ENCODE peak calls at places on chromosomes 13 and 19, in six cellular contexts. One of them, this sample, is unnamed.

GRCh38 chr19:49502866-49503581 is 6.8 kb downstream of the RPS11 start:
- DNase-seq in GM12891: no peak
- DNase-seq in K562: no peak
- DNase-seq in HepG2: peak
- DNase-seq in GM12878: no peak
- DNase-seq in H1: no peak
- DNase-seq in this sample: no peak

GRCh38 chr19:4678881-4679379 is 8.8 kb upstream of the MYDGF start:
- DNase-seq in H1: peak
- DNase-seq in GM12891: no peak
- DNase-seq in HepG2: no peak
- DNase-seq in GM12878: no peak
- DNase-seq in K562: peak
- DNase-seq in this sample: no peak

GRCh38 chr19:1156305-1156801 is 17.7 kb downstream of the SBNO2 start:
- DNase-seq in GM12891: no peak
- DNase-seq in H1: no peak
- DNase-seq in HepG2: no peak
- DNase-seq in GM12878: no peak
- DNase-seq in K562: no peak
- DNase-seq in this sample: no peak

GRCh38 chr19:53621885-53622710 is 9.7 kb upstream of the DPRX start:
- DNase-seq in HepG2: peak
- DNase-seq in K562: no peak
- DNase-seq in GM12891: no peak
- DNase-seq in GM12878: no peak
- DNase-seq in H1: no peak
- DNase-seq in this sample: no peak

GRCh38 chr19:35774274-35775045 is 904 bp upstream of the ARHGAP33 start:
- DNase-seq in H1: no peak
- DNase-seq in GM12878: no peak
- DNase-seq in GM12891: no peak
- DNase-seq in HepG2: no peak
- DNase-seq in K562: no peak
- DNase-seq in this sample: no peak

GRCh38 chr13:28983661-28984060 is 163.5 kb downstream of the MTUS2 start:
- DNase-seq in GM12891: no peak
- DNase-seq in K562: no peak
- DNase-seq in HepG2: no peak
- DNase-seq in H1: no peak
- DNase-seq in GM12878: no peak
- DNase-seq in this sample: no peak

GRCh38 chr19:55080915-55081772 is 5.5 kb downstream of the EPS8L1 start:
- DNase-seq in K562: peak
- DNase-seq in HepG2: peak
- DNase-seq in GM12878: peak
- DNase-seq in H1: peak
- DNase-seq in GM12891: peak
- DNase-seq in this sample: peak

GRCh38 chr19:38559428-38560401 is 58.0 kb downstream of the MAP4K1 start:
- DNase-seq in GM12878: peak
- DNase-seq in H1: no peak
- DNase-seq in GM12891: peak
- DNase-seq in K562: no peak
- DNase-seq in HepG2: no peak
- DNase-seq in this sample: no peak

GRCh38 chr13:68523838-68524424 is 1293.8 kb upstream of the PCDH9 start:
- DNase-seq in GM12891: no peak
- DNase-seq in H1: no peak
- DNase-seq in K562: no peak
- DNase-seq in HepG2: no peak
- DNase-seq in GM12878: no peak
- DNase-seq in this sample: no peak

GRCh38 chr19:42248270-42249148 is 6.1 kb upstream of the GSK3A start:
- DNase-seq in H1: no peak
- DNase-seq in HepG2: no peak
- DNase-seq in K562: no peak
- DNase-seq in GM12878: no peak
- DNase-seq in GM12891: no peak
- DNase-seq in this sample: no peak

GRCh38 chr19:45160870-45161714 is at the start of gene NKPD1:
- DNase-seq in GM12891: no peak
- DNase-seq in H1: no peak
- DNase-seq in HepG2: no peak
- DNase-seq in K562: no peak
- DNase-seq in GM12878: no peak
- DNase-seq in this sample: no peak

GRCh38 chr19:50896591-50897190 is 14.5 kb downstream of the KLK4 start:
- DNase-seq in H1: no peak
- DNase-seq in K562: peak
- DNase-seq in GM12878: peak
- DNase-seq in HepG2: peak
- DNase-seq in GM12891: peak
- DNase-seq in this sample: peak

GRCh38 chr13:50598338-50598737 is 245.2 kb downstream of the DLEU7 start:
- DNase-seq in K562: no peak
- DNase-seq in GM12891: no peak
- DNase-seq in H1: no peak
- DNase-seq in HepG2: peak
- DNase-seq in GM12878: peak
- DNase-seq in this sample: no peak

GRCh38 chr13:60577761-60578160 is 180.7 kb downstream of the TDRD3 start:
- DNase-seq in HepG2: no peak
- DNase-seq in GM12878: no peak
- DNase-seq in GM12891: no peak
- DNase-seq in K562: no peak
- DNase-seq in H1: no peak
- DNase-seq in this sample: no peak

GRCh38 chr19:9857920-9858746 is 23.0 kb downstream of the PIN1 start:
- DNase-seq in GM12878: no peak
- DNase-seq in GM12891: peak
- DNase-seq in H1: no peak
- DNase-seq in HepG2: no peak
- DNase-seq in K562: no peak
- DNase-seq in this sample: no peak

GRCh38 chr19:33435706-33436359 is 62.3 kb downstream of the CEBPG start:
- DNase-seq in HepG2: no peak
- DNase-seq in GM12878: no peak
- DNase-seq in H1: no peak
- DNase-seq in GM12891: no peak
- DNase-seq in K562: no peak
- DNase-seq in this sample: no peak

GRCh38 chr19:33434886-33435705 is 61.6 kb downstream of the CEBPG start:
- DNase-seq in H1: no peak
- DNase-seq in GM12878: no peak
- DNase-seq in K562: no peak
- DNase-seq in HepG2: no peak
- DNase-seq in GM12891: no peak
- DNase-seq in this sample: no peak

GRCh38 chr19:33438016-33438671 is 64.6 kb downstream of the CEBPG start:
- DNase-seq in K562: no peak
- DNase-seq in HepG2: no peak
- DNase-seq in H1: no peak
- DNase-seq in GM12878: no peak
- DNase-seq in GM12891: no peak
- DNase-seq in this sample: no peak

GRCh38 chr19:33437351-33438015 is 64.0 kb downstream of the CEBPG start:
- DNase-seq in GM12891: no peak
- DNase-seq in H1: no peak
- DNase-seq in GM12878: no peak
- DNase-seq in K562: no peak
- DNase-seq in HepG2: no peak
- DNase-seq in this sample: no peak

GRCh38 chr19:33436360-33437345 is 63.1 kb downstream of the CEBPG start:
- DNase-seq in HepG2: no peak
- DNase-seq in K562: no peak
- DNase-seq in H1: no peak
- DNase-seq in GM12891: no peak
- DNase-seq in GM12878: no peak
- DNase-seq in this sample: no peak
- TF ChIP-seq POLR2A in HepG2: no peak
- TF ChIP-seq POLR2A in K562: no peak
- TF ChIP-seq POLR2A in H1: no peak
- TF ChIP-seq POLR2A in GM12891: no peak
- TF ChIP-seq POLR2A in GM12878: no peak
- TF ChIP-seq POLR2A in this sample: no peak

DNA sequence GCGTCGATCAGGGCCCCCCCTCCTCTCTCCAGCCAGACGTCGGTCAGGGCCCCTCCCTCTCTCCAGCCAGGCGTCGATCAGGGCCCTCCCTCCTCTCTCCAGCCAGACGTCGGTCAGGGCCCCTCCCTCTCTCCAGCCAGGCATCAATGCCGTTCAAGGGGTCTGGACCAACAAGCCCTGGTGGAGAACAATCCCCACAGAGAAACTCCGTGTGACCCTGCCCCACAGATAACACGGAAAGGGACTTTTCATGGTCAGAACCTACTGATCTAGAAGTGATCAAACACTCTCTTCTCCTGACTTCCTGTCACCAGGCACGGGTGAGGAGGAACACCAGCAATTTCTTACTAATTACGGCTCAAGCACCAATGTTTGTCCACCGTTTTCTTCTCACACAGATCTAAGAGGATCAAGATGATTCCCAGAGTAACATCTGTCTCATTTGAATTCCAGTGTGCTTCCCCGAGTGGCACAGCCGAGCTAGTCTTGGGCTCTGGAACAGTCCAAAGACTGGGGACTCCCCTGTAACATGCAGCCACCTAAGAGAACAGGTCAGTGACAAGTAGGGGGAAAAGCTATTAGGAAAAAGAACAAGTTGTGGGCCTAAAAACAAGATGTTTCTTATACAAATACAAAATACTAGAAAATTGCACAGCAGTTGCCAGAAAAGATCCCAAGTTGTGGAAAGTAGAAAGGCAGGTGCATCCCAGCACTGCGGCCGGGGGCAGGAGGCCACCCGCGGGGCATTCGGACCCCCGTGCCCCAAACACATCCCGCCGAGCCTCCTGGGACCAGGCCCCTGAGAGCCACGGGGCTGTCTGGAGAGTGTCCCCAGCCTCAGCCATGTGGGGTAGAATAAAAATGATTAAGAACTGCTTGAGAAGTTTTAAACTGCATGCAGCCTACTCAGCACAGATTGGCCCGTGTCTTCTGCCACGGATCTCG is 11.7 kb downstream of the RASA3 start:
- DNase-seq in H1: no peak
- DNase-seq in K562: no peak
- DNase-seq in GM12878: no peak
- DNase-seq in GM12891: no peak
- DNase-seq in HepG2: no peak
- DNase-seq in this sample: no peak
- TF ChIP-seq TAF1 in H1: no peak
- TF ChIP-seq TAF1 in K562: no peak
- TF ChIP-seq TAF1 in GM12878: no peak
- TF ChIP-seq TAF1 in GM12891: no peak
- TF ChIP-seq TAF1 in HepG2: no peak
- TF ChIP-seq TAF1 in this sample: no peak

GRCh38 chr13:75832812-75833211 is 196.7 kb downstream of the LMO7 start:
- DNase-seq in H1: no peak
- DNase-seq in GM12878: no peak
- DNase-seq in HepG2: no peak
- DNase-seq in GM12891: no peak
- DNase-seq in K562: no peak
- DNase-seq in this sample: no peak

GRCh38 chr13:75826391-75826790 is 190.3 kb downstream of the LMO7 start:
- DNase-seq in H1: no peak
- DNase-seq in GM12891: no peak
- DNase-seq in GM12878: no peak
- DNase-seq in HepG2: no peak
- DNase-seq in K562: no peak
- DNase-seq in this sample: no peak

GRCh38 chr13:75829874-75830273 is 193.7 kb downstream of the LMO7 start:
- DNase-seq in H1: no peak
- DNase-seq in K562: no peak
- DNase-seq in GM12878: no peak
- DNase-seq in GM12891: no peak
- DNase-seq in HepG2: no peak
- DNase-seq in this sample: no peak

GRCh38 chr13:75830842-75831241 is 194.7 kb downstream of the LMO7 start:
- DNase-seq in GM12878: no peak
- DNase-seq in GM12891: no peak
- DNase-seq in H1: no peak
- DNase-seq in K562: no peak
- DNase-seq in HepG2: no peak
- DNase-seq in this sample: no peak

DNA sequence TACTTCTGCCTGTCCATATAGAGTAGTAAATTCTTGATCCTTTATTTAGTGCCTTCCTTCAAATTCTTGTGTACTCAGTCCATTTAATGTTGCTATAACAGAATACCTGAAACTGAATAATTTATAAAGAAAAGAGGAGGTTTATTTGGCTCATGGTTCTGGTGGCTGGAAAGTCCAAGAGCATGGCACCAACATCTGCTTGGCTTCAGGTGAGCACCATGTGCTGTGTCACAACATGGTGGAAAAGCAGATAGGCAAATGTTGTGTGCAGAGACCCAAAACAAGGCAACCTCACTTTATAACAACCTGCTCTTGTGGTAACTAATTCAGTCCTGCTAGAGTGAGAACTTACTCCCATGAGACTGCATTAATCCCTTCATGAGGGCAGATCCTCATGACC is 195.3 kb downstream of the LMO7 start:
- DNase-seq in H1: no peak
- DNase-seq in GM12891: no peak
- DNase-seq in K562: no peak
- DNase-seq in GM12878: no peak
- DNase-seq in HepG2: no peak
- DNase-seq in this sample: no peak
- TF ChIP-seq POLR2AphosphoS5 in H1: no peak
- TF ChIP-seq POLR2AphosphoS5 in GM12891: no peak
- TF ChIP-seq POLR2AphosphoS5 in K562: no peak
- TF ChIP-seq POLR2AphosphoS5 in GM12878: no peak
- TF ChIP-seq POLR2AphosphoS5 in HepG2: no peak
- TF ChIP-seq POLR2AphosphoS5 in this sample: no peak

DNA sequence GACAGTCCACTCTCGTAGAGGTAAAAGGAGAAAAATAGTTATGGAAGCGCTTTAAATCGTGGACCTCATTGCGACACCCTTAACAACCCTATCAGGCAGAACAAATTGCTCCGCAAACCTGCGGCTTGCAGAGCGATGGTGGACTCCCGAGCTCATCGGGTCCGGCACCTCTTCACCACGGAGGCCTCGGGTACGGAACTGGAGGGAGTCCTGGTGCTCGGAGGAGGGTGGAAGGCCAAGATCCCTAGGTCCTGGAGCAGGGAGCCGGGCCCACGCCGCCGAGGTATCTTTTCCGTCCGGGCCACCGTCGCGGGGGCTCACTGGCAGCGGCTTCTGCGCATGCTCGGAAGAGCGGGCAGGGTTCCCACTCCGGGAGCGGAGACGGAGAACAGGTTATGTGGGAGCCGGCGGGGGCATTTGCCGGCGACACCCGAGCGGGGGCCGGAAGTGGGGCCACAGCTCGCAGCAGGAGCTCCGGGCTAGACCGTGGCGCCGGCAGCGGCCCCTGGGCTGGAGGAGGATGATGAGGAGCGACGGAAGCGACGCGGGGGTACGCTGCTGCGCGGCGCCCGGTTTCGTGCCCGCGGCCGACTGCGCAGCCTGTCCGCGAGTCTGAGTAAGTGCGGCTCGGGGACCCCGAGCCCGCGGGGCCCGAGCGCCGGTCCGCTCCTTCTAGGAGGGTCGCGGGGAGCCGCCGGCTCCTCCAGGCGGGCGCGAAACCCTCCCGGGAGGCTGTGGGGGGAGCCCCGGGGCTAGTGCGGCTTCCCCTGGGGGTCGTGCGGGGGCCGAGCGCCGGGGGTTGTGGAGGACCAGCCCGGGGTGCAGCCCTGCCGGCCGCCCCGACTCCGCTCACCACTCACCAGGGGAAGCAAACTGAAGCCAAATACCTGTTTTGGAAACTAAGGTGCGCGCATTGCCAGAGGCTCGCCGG is at the start of gene ABHD13:
- DNase-seq in HepG2: peak
- DNase-seq in H1: peak
- DNase-seq in GM12891: peak
- DNase-seq in K562: peak
- DNase-seq in GM12878: peak
- DNase-seq in this sample: peak
- TF ChIP-seq POLR2A in HepG2: peak
- TF ChIP-seq POLR2A in H1: peak
- TF ChIP-seq POLR2A in GM12891: peak
- TF ChIP-seq POLR2A in K562: peak
- TF ChIP-seq POLR2A in GM12878: peak
- TF ChIP-seq POLR2A in this sample: peak